ENCODE peak calls at places on chromosome 3, in four cellular contexts. C, N, O and U are unnamed samples.

GRCh38 chr3:52108302-52109232 is 45.7 kb downstream of the POC1A start:
- DNase-seq in C (no peak), O (peak), N (peak), U (peak)

GRCh38 chr3:178084938-178085816 is 451.1 kb upstream of the KCNMB2 start:
- DNase-seq in O (peak), C (no peak), N (peak), U (peak)

GRCh38 chr3:64972793-64973192 is 285.0 kb upstream of the ADAMTS9 start:
- DNase-seq in O (no peak), C (no peak), N (no peak), U (no peak)

GRCh38 chr3:172749201-172749965 is 1.1 kb upstream of the ECT2 start:
- DNase-seq in N (no peak), O (no peak), C (peak), U (peak)

GRCh38 chr3:35908366-35909232 is 269.3 kb downstream of the ARPP21 start:
- DNase-seq in N (no peak), O (no peak), C (peak), U (no peak)

GRCh38 chr3:106510206-106510605 is 641.4 kb upstream of the CBLB start:
- DNase-seq in C (no peak), N (peak), O (no peak), U (no peak)

GRCh38 chr3:43709022-43709421 is 18.3 kb downstream of the ABHD5 start:
- DNase-seq in N (no peak), O (no peak), C (no peak), U (no peak)

GRCh38 chr3:29426302-29427226 is 145.7 kb downstream of the RBMS3 start:
- DNase-seq in N (no peak), O (no peak), C (no peak), U (no peak)

GRCh38 chr3:189404036-189404435 is 227.2 kb upstream of the TP63 start:
- DNase-seq in O (no peak), C (no peak), N (no peak), U (no peak)

GRCh38 chr3:47578119-47578630 is 490 bp downstream of the CSPG5 start:
- DNase-seq in C (peak), O (peak), N (no peak), U (peak)

GRCh38 chr3:9815986-9816385 is 5.9 kb downstream of the TTLL3 start:
- DNase-seq in O (no peak), C (no peak), N (no peak), U (no peak)

GRCh38 chr3:9818666-9819335 is 8.7 kb downstream of the TTLL3 start:
- DNase-seq in C (no peak), O (no peak), N (no peak), U (no peak)

GRCh38 chr3:9820944-9821343 is 10.9 kb downstream of the TTLL3 start:
- DNase-seq in O (no peak), N (no peak), C (no peak), U (no peak)

GRCh38 chr3:9820543-9820942 is 10.5 kb downstream of the TTLL3 start:
- DNase-seq in N (no peak), C (no peak), O (no peak), U (no peak)

DNA sequence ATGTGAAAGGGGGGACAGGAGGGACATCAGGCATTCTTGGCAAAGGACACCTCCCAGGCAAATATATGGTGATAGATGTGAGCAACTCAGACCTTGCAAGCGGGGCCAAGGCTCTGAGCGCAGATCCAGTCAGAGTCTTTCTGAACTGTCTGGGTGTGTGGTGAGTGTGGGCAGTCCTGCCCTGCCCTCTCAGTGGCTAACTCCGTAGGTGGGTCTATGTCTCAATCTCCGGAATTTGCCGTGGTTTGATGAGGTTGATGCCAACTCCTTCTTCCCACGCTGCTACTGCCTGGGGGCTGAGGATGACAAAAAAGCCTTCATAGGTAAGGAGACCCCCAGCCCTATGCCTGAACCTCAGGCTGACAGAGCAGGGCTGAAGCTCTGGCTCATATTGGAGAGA is 7.4 kb downstream of the TTLL3 start:
- DNase-seq in C (no peak), O (no peak), N (no peak), U (no peak)
- TF ChIP-seq POLR2A in C (no peak), O (no peak), N (no peak), U (no peak)

DNA sequence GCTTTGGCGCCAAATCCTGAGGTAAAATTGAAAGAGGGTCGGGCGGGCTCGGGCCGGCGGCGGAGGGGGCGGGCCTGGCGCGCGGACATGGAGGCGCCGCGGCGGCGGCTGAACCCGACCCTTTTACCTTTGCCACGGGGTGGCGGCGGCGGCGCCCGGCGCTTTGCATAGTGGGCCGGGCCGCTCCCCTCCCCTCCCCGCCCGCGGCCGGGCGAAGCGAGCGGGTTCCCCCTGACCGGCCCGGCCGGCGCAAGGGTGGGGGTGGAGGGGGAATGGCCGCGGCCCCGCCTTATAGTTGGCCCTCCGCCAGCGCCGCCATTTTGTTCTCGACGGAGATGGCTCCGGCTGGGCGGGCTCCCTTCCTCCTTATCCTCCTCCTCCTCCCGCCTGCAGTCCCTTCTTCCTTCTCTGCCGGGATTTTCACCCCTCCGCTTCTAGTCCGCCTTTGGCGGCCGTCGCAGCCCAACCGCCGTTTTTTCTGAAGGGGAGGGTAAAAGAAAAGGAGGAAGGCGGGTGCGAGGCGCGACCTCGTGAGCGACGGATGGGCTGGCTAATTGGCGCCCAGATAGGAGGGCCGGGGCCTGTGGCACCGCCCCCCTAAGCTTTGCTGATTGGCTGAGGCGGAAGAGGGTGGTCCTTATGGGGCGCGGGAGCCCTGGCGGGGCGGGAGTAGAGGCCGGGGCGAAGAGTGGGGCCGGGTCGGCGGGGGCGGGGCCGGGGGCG is 664 bp downstream of the NR2C2 start:
- DNase-seq in O (peak), C (peak), N (peak), U (peak)
- TF ChIP-seq POLR2A in O (peak), C (peak), N (peak), U (peak)

GRCh38 chr3:141385386-141386079 is 17.2 kb downstream of the ZBTB38 start:
- DNase-seq in C (no peak), O (no peak), N (no peak), U (no peak)
- TF ChIP-seq POLR2A in C (no peak), O (no peak), N (no peak), U (no peak)

DNA sequence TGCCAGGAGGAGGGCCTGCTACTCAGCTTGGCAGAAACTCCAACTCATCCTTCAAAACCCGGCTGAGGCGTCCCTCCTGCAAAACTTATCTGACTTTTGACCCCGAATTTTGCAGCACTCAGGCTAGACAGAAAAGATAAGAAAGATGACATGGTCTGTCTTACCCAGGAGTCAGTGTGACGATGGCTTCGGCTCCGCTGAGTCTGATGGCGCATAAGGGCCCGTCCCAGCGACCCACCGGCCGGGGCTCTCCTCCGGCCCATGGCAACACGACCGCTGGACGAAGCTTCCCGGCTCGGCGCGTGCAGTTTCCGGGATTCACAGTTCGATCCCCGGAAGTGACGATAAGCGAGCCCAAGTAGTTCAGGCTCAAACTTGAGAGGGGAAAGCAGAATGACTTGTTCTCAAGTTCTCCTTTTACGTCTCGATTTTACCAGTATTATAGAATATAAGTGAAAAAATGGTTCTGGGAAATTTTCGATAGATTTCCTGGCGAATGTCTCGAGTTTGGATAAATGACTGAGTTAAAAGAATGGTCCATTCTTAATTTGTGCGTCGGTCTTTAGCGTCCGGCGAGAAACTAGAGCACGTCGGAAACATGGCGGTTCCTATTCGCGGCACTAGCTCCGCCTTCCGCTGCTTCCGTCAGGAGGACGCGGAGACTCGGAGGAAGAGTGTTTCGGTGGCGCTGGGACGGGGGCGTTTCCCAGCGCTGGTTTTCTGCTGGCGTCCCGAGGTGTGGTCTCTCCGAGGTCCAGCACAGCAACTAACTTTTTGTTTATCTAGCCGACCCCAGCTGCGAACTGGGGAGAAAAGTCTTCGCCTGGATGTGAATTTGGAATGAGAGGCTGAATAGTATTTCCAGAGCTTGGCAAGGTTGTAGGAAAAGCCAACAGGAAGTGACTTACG is at the start of gene LSG1:
- DNase-seq in C (peak), N (peak), O (peak), U (peak)
- TF ChIP-seq POLR2A in C (peak), N (peak), O (peak), U (peak)

DNA sequence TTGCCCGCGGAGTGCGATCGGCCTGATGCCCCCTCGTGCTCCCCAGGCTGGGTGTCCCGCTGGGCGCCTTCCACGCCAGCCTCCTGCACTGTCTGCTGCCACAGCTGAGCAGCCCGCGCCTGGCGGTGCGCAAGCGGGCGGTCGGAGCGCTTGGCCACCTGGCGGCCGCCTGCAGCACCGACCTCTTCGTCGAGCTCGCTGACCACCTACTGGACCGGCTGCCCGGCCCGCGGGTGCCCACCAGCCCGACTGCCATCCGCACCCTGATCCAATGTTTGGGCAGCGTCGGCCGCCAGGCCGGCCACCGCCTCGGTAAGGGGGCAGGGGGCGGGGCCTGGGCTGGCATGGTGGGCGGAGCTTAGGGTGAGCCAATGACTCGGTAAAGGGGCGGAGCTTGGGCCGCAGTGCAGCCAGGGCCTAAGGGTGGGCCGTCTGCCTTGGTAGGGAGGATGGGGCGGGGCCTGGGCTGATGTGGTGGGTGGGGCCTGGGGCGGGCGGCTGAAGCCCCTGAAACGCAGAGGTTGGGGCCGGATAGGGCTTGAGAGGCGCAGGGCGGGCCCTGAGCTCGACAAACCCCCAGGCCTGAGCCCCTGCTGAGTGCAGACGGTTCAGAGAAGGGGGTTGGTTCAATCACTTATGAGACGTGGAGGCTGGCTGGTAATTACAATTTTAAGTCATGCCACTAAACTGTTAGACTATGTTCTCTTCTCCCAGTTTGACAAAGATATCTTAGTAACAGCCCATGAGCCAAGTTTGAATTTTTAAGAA is 13.7 kb downstream of the CAND2 start:
- DNase-seq in C (peak), O (peak), N (peak), U (peak)
- TF ChIP-seq POLR2A in C (peak), O (peak), N (peak), U (peak)

GRCh38 chr3:186786810-186787375 is 3.5 kb downstream of the EIF4A2 start:
- DNase-seq in O (no peak), N (no peak), C (no peak), U (no peak)
- TF ChIP-seq POLR2A in O (no peak), N (no peak), C (no peak), U (no peak)

DNA sequence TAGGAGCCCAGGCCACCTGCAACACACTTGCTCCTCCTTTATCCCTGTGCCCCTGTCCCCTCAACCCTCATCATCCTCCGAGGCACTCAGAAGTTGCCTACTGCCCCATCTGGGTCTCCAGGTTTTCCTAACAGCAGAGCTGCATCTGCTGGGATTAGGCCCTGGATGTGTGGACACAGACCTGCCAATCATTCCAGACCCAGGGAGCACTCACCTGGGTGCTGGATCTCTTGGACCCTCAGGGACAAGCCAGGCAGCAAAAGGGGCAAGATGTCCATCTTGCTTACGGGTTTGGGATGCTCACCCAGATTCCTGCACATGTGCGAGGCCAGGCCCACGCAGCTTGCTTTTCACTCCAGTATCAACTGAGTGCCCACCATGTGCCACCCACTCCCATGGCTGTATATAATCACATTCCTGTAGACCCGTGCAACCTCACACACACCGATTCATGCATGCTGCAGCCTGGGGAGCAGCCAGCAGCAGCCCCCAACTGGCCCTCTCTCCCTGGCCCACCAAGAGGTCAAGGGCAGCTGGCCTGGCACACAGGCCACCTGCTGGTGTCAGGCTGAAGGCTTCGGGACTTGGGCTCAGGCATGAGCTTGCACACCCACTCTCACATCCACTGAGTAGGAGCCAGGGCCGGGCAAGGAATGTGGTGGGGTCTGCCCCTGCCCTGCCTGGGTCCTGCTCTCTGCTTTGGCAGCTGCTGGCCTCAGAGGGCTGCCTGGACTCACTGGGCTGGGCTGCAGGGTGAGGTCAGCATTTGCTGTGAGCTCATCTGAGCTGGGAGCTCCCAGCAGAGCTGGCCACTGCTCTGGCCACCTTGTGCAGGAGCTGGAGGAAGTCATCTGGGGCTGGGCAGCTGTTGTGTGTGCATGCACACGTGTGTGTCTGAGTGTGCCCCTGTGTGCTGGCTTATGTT is 14.9 kb downstream of the PRKCD start:
- DNase-seq in O (no peak), C (no peak), N (no peak), U (no peak)
- TF ChIP-seq POLR2A in O (no peak), C (no peak), N (no peak), U (no peak)

DNA sequence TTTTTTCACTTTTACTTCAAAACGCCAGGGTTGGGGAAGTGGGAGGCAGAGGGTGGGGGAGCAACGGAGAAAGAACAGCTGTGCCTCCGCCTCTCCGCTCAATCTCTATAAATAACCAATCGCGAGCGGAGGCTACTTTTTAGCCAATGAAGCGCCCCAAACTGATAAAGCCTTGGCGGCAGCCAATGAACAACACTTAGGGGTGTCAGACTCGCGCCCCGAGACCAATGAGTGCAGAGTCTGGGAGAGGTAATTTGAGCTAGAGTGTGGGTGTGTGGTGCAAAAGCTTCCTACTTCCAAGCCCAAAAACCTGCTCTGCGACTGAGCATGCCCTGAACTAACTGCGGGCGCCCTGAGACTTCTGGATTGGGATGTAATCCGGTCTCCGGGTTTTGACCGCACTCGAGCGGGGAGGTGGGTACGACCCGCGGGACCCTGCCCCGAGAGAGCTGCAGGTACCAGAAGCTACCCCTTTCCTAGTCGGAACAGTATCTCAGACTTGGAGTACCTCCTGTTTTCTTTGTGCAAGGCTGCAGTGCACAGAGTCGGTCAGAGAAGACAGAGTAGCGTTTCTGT is 800 bp upstream of the RAP2B start:
- DNase-seq in C (peak), O (peak), N (peak), U (peak)
- TF ChIP-seq POLR2A in C (peak), O (peak), N (peak), U (no peak)

GRCh38 chr3:87473944-87474343 is 197.6 kb upstream of the POU1F1 start:
- DNase-seq in C (no peak), N (no peak), O (no peak), U (no peak)

DNA sequence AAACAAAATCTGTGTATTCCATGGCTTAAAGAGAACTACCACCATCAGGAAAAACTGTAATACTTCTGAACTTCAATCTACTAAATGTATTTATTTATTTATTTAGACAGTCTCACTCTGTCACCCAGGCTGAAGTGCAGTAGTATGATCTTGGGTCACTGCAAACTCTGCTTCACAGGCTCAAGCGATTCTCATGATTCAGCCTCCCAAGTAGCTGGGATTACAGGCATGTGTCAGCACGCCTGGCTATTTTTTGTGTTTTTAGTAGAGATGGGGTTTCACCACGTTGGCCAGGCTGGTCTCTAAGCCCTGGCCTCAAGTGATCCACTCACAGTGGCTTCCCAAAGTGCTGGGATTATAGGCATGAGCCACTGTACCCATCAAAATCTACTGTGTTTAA is 202.3 kb upstream of the POU1F1 start:
- DNase-seq in N (no peak), C (no peak), O (no peak), U (no peak)
- TF ChIP-seq POLR2A in N (no peak), C (no peak), O (no peak), U (no peak)

GRCh38 chr3:57078366-57079220 is 18.1 kb downstream of the SPATA12 start:
- DNase-seq in O (peak), N (peak), C (peak), U (peak)
- TF ChIP-seq POLR2A in O (no peak), N (no peak), C (peak), U (peak)